ENCODE peak calls at places on chromosomes 3 and 15, in five cellular contexts. X, S, L, H and M are unnamed samples.

GRCh38 chr3:1967525-1967924 is 131.1 kb upstream of the CNTN4 start:
- DNase-seq in X (no peak), S (no peak), L (no peak), H (no peak), M (no peak)

GRCh38 chr3:120791958-120792357 is 49.4 kb downstream of the GTF2E1 start:
- DNase-seq in X (peak; percentile 80), S (peak; percentile 6), L (no peak), H (no peak), M (peak; percentile 5)

GRCh38 chr3:66037986-66038369 is 740 bp downstream of the MAGI1 start:
- DNase-seq in X (no peak), S (peak; percentile 0), L (no peak), H (no peak), M (no peak)

GRCh38 chr3:197001106-197001971 is 28.3 kb downstream of the MELTF start:
- DNase-seq in X (no peak), S (no peak), L (no peak), H (no peak), M (no peak)

GRCh38 chr3:129424185-129424841 is 4.1 kb downstream of the EFCAB12 start:
- DNase-seq in X (peak; percentile 24), S (peak; percentile 66), L (peak; percentile 66), H (peak; percentile 54), M (peak; percentile 71)

GRCh38 chr15:45425135-45425534 is 46.8 kb upstream of the GATM start:
- DNase-seq in X (peak; percentile 65), S (no peak), L (no peak), H (no peak), M (no peak)

GRCh38 chr15:90539789-90540188 is 10.1 kb downstream of the CRTC3 start:
- DNase-seq in X (no peak), S (no peak), L (no peak), H (no peak), M (no peak)

GRCh38 chr3:106578911-106579310 is 710.1 kb upstream of the CBLB start:
- DNase-seq in X (peak; percentile 55), S (no peak), L (no peak), H (no peak), M (no peak)

GRCh38 chr15:33086500-33087141 is 107.9 kb downstream of the FMN1 start:
- DNase-seq in X (peak; percentile 87), S (peak; percentile 43), L (peak; percentile 16), H (peak; percentile 19), M (peak; percentile 40)

GRCh38 chr15:99474041-99474906 is 91.5 kb upstream of the MEF2A start:
- DNase-seq in X (no peak), S (no peak), L (no peak), H (no peak), M (no peak)

GRCh38 chr3:196336319-196337145 is 1.7 kb downstream of the TM4SF19 start:
- DNase-seq in X (no peak), S (peak; percentile 73), L (no peak), H (no peak), M (no peak)

GRCh38 chr3:100815583-100815982 is 106.3 kb downstream of the TFG start:
- DNase-seq in X (no peak), S (no peak), L (no peak), H (no peak), M (no peak)

GRCh38 chr3:86438544-86438943 is 552.4 kb downstream of the VGLL3 start:
- DNase-seq in X (no peak), S (no peak), L (no peak), H (no peak), M (no peak)

GRCh38 chr3:153513236-153513635 is 351.2 kb downstream of the RAP2B start:
- DNase-seq in X (no peak), S (peak; percentile 12), L (no peak), H (peak; percentile 3), M (peak; percentile 2)

GRCh38 chr15:47620960-47621681 is 96.2 kb upstream of the SEMA6D start:
- DNase-seq in X (peak; percentile 50), S (no peak), L (no peak), H (no peak), M (no peak)

GRCh38 chr3:188091746-188092145 is 62.2 kb upstream of the LPP start:
- DNase-seq in X (no peak), S (no peak), L (no peak), H (no peak), M (no peak)

GRCh38 chr3:25727316-25727715 is 55.9 kb downstream of the NGLY1 start:
- DNase-seq in X (no peak), S (no peak), L (no peak), H (no peak), M (no peak)

GRCh38 chr3:138114988-138115971 is at the start of gene DZIP1L:
- DNase-seq in X (peak; percentile 70), S (peak; percentile 57), L (no peak), H (peak; percentile 23), M (peak; percentile 57)

GRCh38 chr3:13125092-13126015 is 52.1 kb upstream of the IQSEC1 start:
- DNase-seq in X (no peak), S (no peak), L (no peak), H (no peak), M (no peak)

DNA sequence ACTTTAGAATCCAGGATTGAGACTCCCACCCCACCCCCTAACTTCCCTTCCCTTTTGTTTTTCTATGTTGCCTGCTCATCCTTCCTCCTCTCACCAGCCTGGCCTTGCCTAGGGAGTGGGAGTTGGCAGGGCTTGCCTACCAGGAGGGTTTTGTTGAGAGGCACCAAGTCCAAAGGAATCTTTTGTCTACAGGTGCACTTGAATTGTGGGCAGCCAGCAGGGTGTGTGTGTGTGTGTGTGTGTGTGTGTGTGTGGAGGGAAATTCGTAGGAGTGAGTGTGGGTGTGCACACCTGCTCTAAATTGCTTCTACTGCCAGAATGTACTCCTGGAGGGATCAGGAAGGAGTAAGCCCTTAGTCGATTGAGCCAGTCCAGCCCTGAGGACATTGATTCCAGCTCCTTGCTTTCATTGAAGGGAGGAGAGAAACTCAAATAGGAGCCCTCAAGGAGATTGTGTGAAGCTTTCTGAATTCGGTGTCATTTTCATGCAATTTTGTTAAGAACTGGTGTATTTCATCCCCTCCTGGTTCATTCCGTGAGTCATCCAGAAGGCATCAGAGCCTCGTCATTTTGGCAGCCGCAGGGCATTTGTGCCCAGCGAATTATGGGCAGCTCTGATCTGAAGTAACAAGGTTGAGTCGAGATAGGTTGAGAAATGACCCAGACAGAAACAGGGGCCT is 112.1 kb downstream of the SLCO3A1 start:
- DNase-seq in X (peak; percentile 33), S (no peak), L (no peak), H (no peak), M (peak; percentile 80)
- TF ChIP-seq BHLHE40 in X (no peak), S (no peak), L (no peak), H (no peak), M (no peak)

GRCh38 chr3:50675179-50676030 is 678 bp downstream of the DOCK3 start:
- DNase-seq in X (no peak), S (peak; percentile 18), L (no peak), H (no peak), M (no peak)
- TF ChIP-seq SMC3 in X (no peak), S (no peak), L (no peak), H (no peak), M (peak; percentile 56)

DNA sequence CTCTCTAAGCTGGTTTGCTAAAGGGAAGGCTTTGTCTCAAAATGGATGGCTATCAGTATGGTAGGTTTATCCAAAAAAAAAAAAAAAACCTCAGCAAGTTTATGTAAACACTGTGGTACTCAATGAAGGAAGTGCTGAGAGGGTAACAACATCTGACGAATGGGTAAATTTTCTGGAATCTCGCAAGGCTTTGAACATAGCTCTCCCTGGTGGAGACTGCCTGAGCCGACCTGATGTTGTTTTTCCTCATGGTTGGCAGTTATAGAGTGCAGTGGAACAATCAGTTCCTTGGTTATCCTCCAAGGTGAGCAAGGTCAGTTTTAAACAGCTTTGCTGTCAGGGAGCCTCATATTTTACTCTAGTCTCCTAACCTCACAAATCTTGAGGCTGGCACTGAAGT is 94.6 kb downstream of the ZPLD1 start:
- DNase-seq in X (peak; percentile 7), S (no peak), L (no peak), H (no peak), M (peak; percentile 3)
- TF ChIP-seq BHLHE40 in X (no peak), S (no peak), L (no peak), H (no peak), M (no peak)

DNA sequence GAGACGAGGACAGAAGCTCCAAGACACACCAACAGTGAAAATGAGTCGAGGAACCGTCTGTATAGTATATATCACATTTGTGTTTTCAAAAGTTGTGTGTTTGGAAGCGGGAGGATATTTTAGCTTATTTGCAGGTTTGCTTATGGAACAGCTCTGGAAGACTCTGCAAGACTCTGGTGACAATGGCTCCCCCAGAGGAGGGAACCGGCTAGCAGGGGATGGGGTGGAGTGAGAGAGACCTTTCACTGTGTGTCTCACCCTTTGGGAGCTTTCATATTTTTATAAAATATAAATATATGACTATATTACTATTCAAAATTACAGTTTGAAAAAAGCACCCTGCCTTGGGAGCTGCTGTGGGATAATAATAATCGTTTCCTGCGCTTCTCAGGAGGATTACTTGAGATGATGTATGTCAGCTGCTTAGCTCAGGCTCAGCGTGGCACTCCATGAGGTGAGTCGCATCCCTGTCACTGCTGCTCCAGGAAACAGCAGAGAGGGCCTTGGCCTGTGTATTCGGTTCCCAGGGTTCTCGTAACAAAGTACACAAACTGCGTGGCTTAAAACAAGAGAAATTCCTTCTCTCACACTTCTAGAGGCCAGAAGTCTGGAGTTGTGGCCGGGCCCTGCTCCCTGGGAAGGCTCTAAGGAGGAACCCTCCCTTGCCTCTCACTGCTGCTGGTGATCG is 183.9 kb downstream of the FAM43A start:
- DNase-seq in X (peak; percentile 96), S (no peak), L (no peak), H (no peak), M (peak; percentile 50)
- TF ChIP-seq SMC3 in X (no peak), S (no peak), L (no peak), H (no peak), M (no peak)

GRCh38 chr15:69727257-69727924 is 274.8 kb downstream of the RPLP1 start:
- DNase-seq in X (no peak), S (no peak), L (no peak), H (no peak), M (no peak)

GRCh38 chr15:69732133-69732532 is 279.5 kb downstream of the RPLP1 start:
- DNase-seq in X (no peak), S (no peak), L (no peak), H (no peak), M (no peak)

GRCh38 chr15:69731581-69731980 is 279.0 kb downstream of the RPLP1 start:
- DNase-seq in X (no peak), S (no peak), L (no peak), H (no peak), M (no peak)

GRCh38 chr15:69730281-69731235 is 277.9 kb downstream of the RPLP1 start:
- DNase-seq in X (no peak), S (no peak), L (no peak), H (no peak), M (no peak)

DNA sequence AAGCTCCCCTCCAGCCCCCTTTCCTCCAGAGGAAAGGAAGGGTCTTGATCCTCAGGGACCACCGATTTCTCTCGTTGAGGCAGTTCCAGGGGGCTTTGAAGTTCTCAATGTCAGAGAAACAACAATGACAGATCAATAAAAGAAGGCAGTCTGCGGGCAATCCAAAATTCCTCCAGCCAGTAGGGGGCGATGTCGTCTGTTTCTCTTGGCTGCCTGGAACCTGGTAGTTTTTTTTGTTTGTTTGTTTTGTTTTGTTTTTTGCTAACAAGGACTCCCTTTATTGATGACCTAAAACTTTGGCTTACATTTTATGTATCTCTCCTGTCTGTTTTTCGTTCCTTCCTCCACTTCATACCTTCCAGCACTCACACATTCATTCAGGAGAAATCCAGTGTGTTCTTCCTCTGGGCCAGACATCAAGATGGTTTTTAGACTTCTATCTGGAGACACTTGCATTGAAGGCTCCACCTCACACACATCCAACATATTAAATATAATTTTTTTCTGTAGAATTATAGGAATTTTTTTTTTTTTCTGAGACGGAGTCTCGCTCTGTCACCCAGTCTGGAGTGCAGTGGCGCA is 276.6 kb downstream of the RPLP1 start:
- DNase-seq in X (peak; percentile 8), S (peak; percentile 41), L (no peak), H (no peak), M (peak; percentile 29)
- TF ChIP-seq BHLHE40 in X (no peak), S (no peak), L (no peak), H (no peak), M (no peak)